ENCODE peak calls at places on chromosome 1, in seven cellular contexts. T, L, Z, Y, R, W and J are unnamed samples.
A peak's percentile ranks its signal among the peaks of the same experiment; 100 is the strongest.

GRCh38 chr1:21341022-21341421 is 50.8 kb upstream of the ECE1 start:
- DNase-seq in R (no peak), Z (no peak), T (peak; percentile 36), W (no peak), Y (no peak), L (no peak), J (no peak)

GRCh38 chr1:37315236-37315870 is 159.0 kb upstream of the ZC3H12A start:
- DNase-seq in T (no peak), L (no peak), Z (no peak), R (no peak), Y (no peak), W (no peak), J (no peak)

GRCh38 chr1:28058971-28059878 is 29.2 kb downstream of the EYA3 start:
- DNase-seq in W (no peak), L (no peak), Z (no peak), R (no peak), Y (no peak), T (no peak), J (no peak)

GRCh38 chr1:11531314-11531870 is 52.4 kb downstream of the DISP3 start:
- DNase-seq in W (no peak), Y (peak; percentile 34), Z (no peak), T (no peak), L (no peak), R (no peak), J (peak; percentile 8)

GRCh38 chr1:215631040-215631439 is 63.9 kb downstream of the KCTD3 start:
- DNase-seq in L (no peak), W (no peak), T (no peak), R (no peak), Y (no peak), Z (no peak), J (no peak)

GRCh38 chr1:50973875-50974617 is 4.0 kb downstream of the CDKN2C start:
- DNase-seq in L (no peak), T (peak; percentile 57), Y (no peak), R (no peak), Z (no peak), W (no peak), J (no peak)

GRCh38 chr1:211527888-211528287 is 35.9 kb upstream of the RD3 start:
- DNase-seq in Y (no peak), L (no peak), R (no peak), Z (no peak), W (peak; percentile 74), T (no peak), J (no peak)

GRCh38 chr1:10644307-10645128 is 151.9 kb downstream of the CASZ1 start:
- DNase-seq in W (no peak), Y (peak; percentile 38), T (no peak), Z (peak; percentile 24), R (no peak), L (no peak), J (no peak)

GRCh38 chr1:228835456-228835855 is 100.2 kb downstream of the RHOU start:
- DNase-seq in Y (no peak), L (no peak), R (no peak), T (no peak), Z (no peak), W (no peak), J (no peak)

GRCh38 chr1:109799445-109799844 is 35.7 kb upstream of the EPS8L3 start:
- DNase-seq in Y (no peak), Z (peak; percentile 77), T (no peak), R (no peak), W (no peak), L (no peak), J (no peak)